ENCODE peak calls at places on chromosome 7, in six cellular contexts. X is activated T-cell treated with anti-CD3 and anti-CD28 coated beads for 1 hour, Q is DND-41, G is anterior cingulate cortex, E is AG04449, I is stomach. M is an unnamed sample.
A peak's percentile ranks its signal among the peaks of the same experiment; 100 is the strongest.

GRCh38 chr7:130393095-130393494 is 12.8 kb downstream of the CPA1 start:
- DNase-seq in X (no peak), Q (no peak), G (peak; percentile 23), E (no peak), I (no peak), M (peak; percentile 64)

GRCh38 chr7:140456627-140457051 is 22.7 kb downstream of the MKRN1 start:
- DNase-seq in X (no peak), Q (no peak), G (no peak), E (no peak), I (no peak), M (no peak)

GRCh38 chr7:16524332-16524731 is 2.3 kb upstream of the LRRC72 start:
- DNase-seq in X (no peak), Q (no peak), G (no peak), E (no peak), I (no peak), M (no peak)

GRCh38 chr7:50502947-50503346 is 52.8 kb upstream of the FIGNL1 start:
- DNase-seq in X (no peak), Q (no peak), G (no peak), E (no peak), I (no peak), M (no peak)

GRCh38 chr7:109259151-109259550 is 689.5 kb downstream of the DNAJB9 start:
- DNase-seq in X (no peak), Q (no peak), G (no peak), E (no peak), I (no peak), M (no peak)

GRCh38 chr7:157594306-157594705 is 257.5 kb downstream of the DNAJB6 start:
- DNase-seq in X (no peak), Q (no peak), G (no peak), E (no peak), I (no peak), M (no peak)

GRCh38 chr7:27185013-27185707 is at the start of gene HOXA11:
- DNase-seq in X (no peak), Q (no peak), G (no peak), E (no peak), I (peak; percentile 22), M (no peak)

GRCh38 chr7:100677308-100678095 is 4.0 kb downstream of the GNB2 start:
- DNase-seq in X (no peak), Q (no peak), G (no peak), E (no peak), I (no peak), M (no peak)

GRCh38 chr7:4800487-4800886 is 25.1 kb downstream of the AP5Z1 start:
- DNase-seq in X (no peak), Q (no peak), G (no peak), E (no peak), I (no peak), M (no peak)

GRCh38 chr7:220151-220841 is 27.9 kb downstream of the FAM20C start:
- DNase-seq in X (no peak), Q (no peak), G (no peak), E (no peak), I (no peak), M (no peak)

GRCh38 chr7:19413444-19413965 is 268.3 kb upstream of the FERD3L start:
- DNase-seq in X (no peak), Q (no peak), G (no peak), E (no peak), I (no peak), M (no peak)

GRCh38 chr7:867406-868188 is 8.8 kb upstream of the GET4 start:
- DNase-seq in X (no peak), Q (no peak), G (no peak), E (no peak), I (peak; percentile 91), M (peak; percentile 31)

GRCh38 chr7:122123746-122124145 is 20.3 kb downstream of the AASS start:
- DNase-seq in X (no peak), Q (no peak), G (no peak), E (no peak), I (no peak), M (no peak)

GRCh38 chr7:81470724-81471379 is 299.0 kb downstream of the HGF start:
- DNase-seq in X (no peak), Q (no peak), G (no peak), E (no peak), I (peak; percentile 75), M (no peak)

GRCh38 chr7:97006951-97007861 is 1.9 kb downstream of the DLX6 start:
- DNase-seq in X (no peak), Q (no peak), G (no peak), E (no peak), I (no peak), M (no peak)

GRCh38 chr7:141012044-141012685 is 2.6 kb downstream of the MRPS33 start:
- DNase-seq in X (peak; percentile 64), Q (peak; percentile 79), G (peak; percentile 26), E (no peak), I (peak; percentile 66), M (peak; percentile 24)

GRCh38 chr7:124959676-124960075 is 30.1 kb upstream of the POT1 start:
- DNase-seq in X (no peak), Q (no peak), G (no peak), E (no peak), I (no peak), M (no peak)

GRCh38 chr7:155458317-155459132 is 596 bp downstream of the EN2 start:
- DNase-seq in X (no peak), Q (no peak), G (no peak), E (no peak), I (no peak), M (no peak)

GRCh38 chr7:127810691-127811660 is 159.0 kb downstream of the SND1 start:
- DNase-seq in X (no peak), Q (no peak), G (no peak), E (no peak), I (no peak), M (no peak)

GRCh38 chr7:157712666-157713235 is 375.9 kb downstream of the DNAJB6 start:
- DNase-seq in X (no peak), Q (no peak), G (no peak), E (no peak), I (no peak), M (no peak)

GRCh38 chr7:28812641-28813040 is 145.5 kb downstream of the TRIL start:
- DNase-seq in X (no peak), Q (no peak), G (no peak), E (no peak), I (no peak), M (no peak)

GRCh38 chr7:30163231-30163894 is 28.6 kb downstream of the MTURN start:
- DNase-seq in X (no peak), Q (no peak), G (peak; percentile 35), E (no peak), I (no peak), M (no peak)

GRCh38 chr7:137262599-137262998 is 80.9 kb downstream of the PTN start:
- DNase-seq in X (no peak), Q (no peak), G (no peak), E (no peak), I (no peak), M (no peak)

GRCh38 chr7:57769958-57770357 is 320.0 kb downstream of the ZNF716 start:
- DNase-seq in X (no peak), Q (no peak), G (no peak), E (no peak), I (no peak), M (no peak)

GRCh38 chr7:76261935-76262334 is 40.5 kb upstream of the HSPB1 start:
- DNase-seq in X (no peak), Q (no peak), G (no peak), E (no peak), I (no peak), M (no peak)

GRCh38 chr7:138204285-138204988 is 128.2 kb downstream of the AKR1D1 start:
- DNase-seq in X (no peak), Q (no peak), G (no peak), E (no peak), I (no peak), M (no peak)

GRCh38 chr7:28329616-28330373 is 82.5 kb upstream of the CREB5 start:
- DNase-seq in X (no peak), Q (no peak), G (no peak), E (no peak), I (no peak), M (no peak)

GRCh38 chr7:80385512-80385911 is 126.4 kb downstream of the GNAT3 start:
- DNase-seq in X (no peak), Q (no peak), G (no peak), E (no peak), I (no peak), M (no peak)

GRCh38 chr7:151157645-151158329 is 9.7 kb downstream of the GBX1 start:
- DNase-seq in X (no peak), Q (no peak), G (no peak), E (no peak), I (no peak), M (no peak)

M was measured in MG63.